ENCODE peak calls at places on chromosomes 1 and 21, in ten cellular contexts. D is neuronal stem cell, W is mammary epithelial cell, S is NT2/D1, L is cardiac fibroblast, N is hepatocyte, P is skeletal muscle cell, V is fibroblast of lung, M is A549, Q is AG09309. O is an unnamed sample.

GRCh38 chr1:16445052-16445451 is 4.5 kb downstream of the NECAP2 start:
- DNase-seq in L (no peak), M (no peak), W (no peak), V (no peak), N (no peak), Q (no peak), S (no peak), D (no peak), P (no peak), O (no peak)

GRCh38 chr1:98706173-98706848 is 44.8 kb downstream of the SNX7 start:
- DNase-seq in V (no peak), M (no peak), Q (no peak), N (no peak), S (no peak), W (no peak), L (no peak), P (no peak), D (no peak), O (peak; percentile 24)

GRCh38 chr1:119516680-119517079 is 9.7 kb downstream of the HSD3B1 start:
- DNase-seq in Q (no peak), M (peak; percentile 2), P (no peak), V (no peak), L (no peak), N (no peak), S (no peak), D (no peak), W (no peak), O (no peak)

GRCh38 chr1:15184445-15185103 is 31.0 kb downstream of the TMEM51 start:
- DNase-seq in M (no peak), N (no peak), P (no peak), L (no peak), S (no peak), W (no peak), Q (no peak), D (no peak), V (no peak), O (no peak)

GRCh38 chr1:68180441-68181164 is 51.7 kb downstream of the WLS start:
- DNase-seq in V (no peak), L (no peak), M (no peak), N (no peak), S (no peak), P (no peak), W (no peak), Q (no peak), D (no peak), O (no peak)

GRCh38 chr1:54027848-54028247 is 9.9 kb upstream of the LDLRAD1 start:
- DNase-seq in S (no peak), V (no peak), P (no peak), W (no peak), Q (no peak), M (no peak), L (no peak), D (no peak), N (peak; percentile 38), O (no peak)

GRCh38 chr1:29808141-29808995 is 572.0 kb downstream of the PTPRU start:
- DNase-seq in Q (no peak), S (no peak), V (no peak), W (no peak), L (no peak), N (no peak), M (no peak), P (no peak), D (no peak), O (no peak)

GRCh38 chr1:245590726-245591125 is 435.9 kb downstream of the KIF26B start:
- DNase-seq in N (no peak), L (no peak), P (no peak), V (peak; percentile 11), W (no peak), D (no peak), Q (no peak), S (no peak), M (no peak), O (no peak)

GRCh38 chr1:76254165-76255043 is 179.9 kb downstream of the ST6GALNAC3 start:
- DNase-seq in V (peak; percentile 21), L (no peak), M (no peak), S (no peak), N (peak; percentile 12), W (no peak), D (no peak), P (no peak), Q (no peak), O (no peak)

GRCh38 chr1:111563619-111564018 is 56.0 kb upstream of the RAP1A start:
- DNase-seq in Q (no peak), P (peak; percentile 49), V (peak; percentile 68), L (peak; percentile 90), N (no peak), M (peak; percentile 14), W (peak; percentile 68), S (no peak), D (no peak), O (peak; percentile 66)

GRCh38 chr21:27132270-27132669 is 165.4 kb upstream of the ADAMTS5 start:
- DNase-seq in L (peak; percentile 61), D (no peak), P (peak; percentile 84), V (peak; percentile 77), M (no peak), S (no peak), W (no peak), Q (no peak), N (no peak), O (no peak)

GRCh38 chr1:241934181-241934815 is 23.3 kb upstream of the BECN2 start:
- DNase-seq in N (peak; percentile 51), D (peak; percentile 52), L (peak; percentile 18), Q (peak; percentile 14), W (peak; percentile 26), M (no peak), P (no peak), V (peak; percentile 19), S (peak; percentile 84), O (peak; percentile 69)

GRCh38 chr1:65505547-65506325 is 85.3 kb downstream of the LEPR start:
- DNase-seq in W (no peak), Q (no peak), D (no peak), P (no peak), S (no peak), V (no peak), N (no peak), M (no peak), L (no peak), O (no peak)

GRCh38 chr1:43358121-43358745 is 548 bp upstream of the CDC20 start:
- DNase-seq in Q (no peak), D (no peak), W (no peak), P (no peak), L (no peak), M (peak; percentile 58), V (peak; percentile 47), N (peak; percentile 57), S (peak; percentile 68), O (no peak)

GRCh38 chr1:111690306-111690617 is 48.9 kb downstream of the INKA2 start:
- DNase-seq in V (peak; percentile 93), S (no peak), P (peak; percentile 80), L (peak; percentile 86), M (no peak), D (no peak), Q (peak; percentile 87), W (peak; percentile 35), N (peak; percentile 72), O (peak; percentile 75)

GRCh38 chr1:81679972-81680371 is 120.8 kb upstream of the ADGRL2 start:
- DNase-seq in Q (no peak), M (no peak), P (peak; percentile 75), L (peak; percentile 82), D (peak; percentile 35), W (no peak), N (peak; percentile 59), S (no peak), V (peak; percentile 61), O (no peak)

GRCh38 chr1:212254853-212255363 is 30.3 kb upstream of the PPP2R5A start:
- DNase-seq in N (peak; percentile 67), M (no peak), L (no peak), V (no peak), Q (no peak), D (no peak), P (no peak), W (no peak), S (no peak), O (peak; percentile 10)

GRCh38 chr1:12014141-12014981 is 4.9 kb upstream of the MIIP start:
- DNase-seq in S (no peak), V (no peak), L (peak; percentile 64), N (no peak), P (no peak), W (peak; percentile 83), D (no peak), M (no peak), Q (no peak), O (no peak)
- H3K4me3 ChIP-seq in S (no peak overlapping the region), V (no peak overlapping the region), L (no peak overlapping the region), N (no peak overlapping the region), P (no peak overlapping the region), W (no peak overlapping the region), D (no peak overlapping the region), M (no peak overlapping the region), Q (no peak overlapping the region), O (no peak overlapping the region)

GRCh38 chr1:63828322-63829044 is 54.7 kb downstream of the ROR1 start:
- DNase-seq in N (no peak), V (no peak), W (no peak), P (no peak), Q (no peak), S (no peak), M (no peak), L (no peak), D (no peak), O (no peak)
- H3K4me3 ChIP-seq in N (no peak overlapping the region), V (no peak overlapping the region), W (no peak overlapping the region), P (no peak overlapping the region), Q (no peak overlapping the region), S (no peak overlapping the region), M (no peak overlapping the region), L (no peak overlapping the region), D (no peak overlapping the region), O (no peak overlapping the region)

GRCh38 chr1:221735976-221736375 is 5.9 kb downstream of the DUSP10 start:
- DNase-seq in N (no peak), D (no peak), Q (no peak), M (no peak), S (no peak), L (no peak), V (no peak), W (no peak), P (no peak), O (no peak)
- H3K4me3 ChIP-seq in N (no peak overlapping the region), D (no peak overlapping the region), Q (no peak overlapping the region), M (no peak overlapping the region), S (no peak overlapping the region), L (no peak overlapping the region), V (peak overlapping the region; percentile 2), W (peak overlapping the region; percentile 24), P (no peak overlapping the region), O (no peak overlapping the region)

GRCh38 chr1:86538775-86539174 is 8.1 kb upstream of the CLCA4 start:
- DNase-seq in D (no peak), S (no peak), M (no peak), W (no peak), N (no peak), P (no peak), L (no peak), V (no peak), Q (no peak), O (no peak)

GRCh38 chr1:86542626-86543025 is 4.3 kb upstream of the CLCA4 start:
- DNase-seq in P (no peak), M (no peak), L (peak; percentile 57), S (no peak), N (no peak), D (no peak), W (peak; percentile 75), V (no peak), Q (no peak), O (no peak)

GRCh38 chr1:86546787-86547221 is at the start of gene CLCA4:
- DNase-seq in W (peak; percentile 88), N (no peak), Q (no peak), M (no peak), V (no peak), L (peak; percentile 13), D (no peak), S (no peak), P (no peak), O (no peak)

GRCh38 chr1:86537928-86538695 is 8.8 kb upstream of the CLCA4 start:
- DNase-seq in D (no peak), V (peak; percentile 56), W (no peak), N (no peak), L (no peak), M (no peak), S (no peak), Q (no peak), P (no peak), O (no peak)

GRCh38 chr1:86541859-86542258 is 5.0 kb upstream of the CLCA4 start:
- DNase-seq in L (peak; percentile 36), P (no peak), W (no peak), S (no peak), D (no peak), V (no peak), M (no peak), Q (no peak), N (no peak), O (no peak)
- H3K4me3 ChIP-seq in L (no peak overlapping the region), P (no peak overlapping the region), W (no peak overlapping the region), S (no peak overlapping the region), D (no peak overlapping the region), V (no peak overlapping the region), M (no peak overlapping the region), Q (no peak overlapping the region), N (no peak overlapping the region), O (no peak overlapping the region)